ENCODE peak calls at places on chromosomes 13 and 19, in four cellular contexts. One of them, this sample, is unnamed.

GRCh38 chr13:105603283-105603682 is 932.2 kb downstream of the EFNB2 start:
- DNase-seq in K562: no peak
- DNase-seq in GM12878: no peak
- DNase-seq in HepG2: no peak
- DNase-seq in this sample: no peak

GRCh38 chr13:111872475-111873150 is 194.3 kb upstream of the SOX1 start:
- DNase-seq in K562: no peak
- DNase-seq in GM12878: no peak
- DNase-seq in HepG2: no peak
- DNase-seq in this sample: no peak

GRCh38 chr19:16208064-16208759 is 10.5 kb downstream of the AP1M1 start:
- DNase-seq in K562: no peak
- DNase-seq in GM12878: no peak
- DNase-seq in HepG2: no peak
- DNase-seq in this sample: peak

GRCh38 chr13:20142019-20142926 is 18.6 kb downstream of the GJA3 start:
- DNase-seq in HepG2: no peak
- DNase-seq in K562: no peak
- DNase-seq in GM12878: no peak
- DNase-seq in this sample: peak

GRCh38 chr19:38655148-38655824 is 7.8 kb downstream of the ACTN4 start:
- DNase-seq in HepG2: no peak
- DNase-seq in GM12878: no peak
- DNase-seq in K562: no peak
- DNase-seq in this sample: no peak

GRCh38 chr13:58919551-58919950 is 1244.2 kb downstream of the DIAPH3 start:
- DNase-seq in GM12878: no peak
- DNase-seq in HepG2: no peak
- DNase-seq in K562: no peak
- DNase-seq in this sample: no peak

GRCh38 chr19:39197808-39198207 is 1.0 kb downstream of the NCCRP1 start:
- DNase-seq in GM12878: no peak
- DNase-seq in K562: no peak
- DNase-seq in HepG2: no peak
- DNase-seq in this sample: peak

GRCh38 chr13:30355405-30355741 is 48.0 kb upstream of the KATNAL1 start:
- DNase-seq in K562: peak
- DNase-seq in GM12878: no peak
- DNase-seq in HepG2: peak
- DNase-seq in this sample: peak

GRCh38 chr13:111414341-111414740 is 93.9 kb downstream of the TEX29 start:
- DNase-seq in HepG2: no peak
- DNase-seq in K562: no peak
- DNase-seq in GM12878: no peak
- DNase-seq in this sample: no peak

GRCh38 chr19:37981785-37982475 is 74.9 kb downstream of the SIPA1L3 start:
- DNase-seq in K562: no peak
- DNase-seq in GM12878: no peak
- DNase-seq in HepG2: no peak
- DNase-seq in this sample: no peak

GRCh38 chr13:20136781-20137703 is 23.8 kb downstream of the GJA3 start:
- DNase-seq in HepG2: peak
- DNase-seq in K562: no peak
- DNase-seq in GM12878: no peak
- DNase-seq in this sample: peak

GRCh38 chr13:39783051-39783450 is 127.6 kb downstream of the COG6 start:
- DNase-seq in K562: no peak
- DNase-seq in HepG2: no peak
- DNase-seq in GM12878: no peak
- DNase-seq in this sample: no peak

GRCh38 chr19:16375936-16376185 is 51.2 kb downstream of the KLF2 start:
- DNase-seq in HepG2: no peak
- DNase-seq in K562: no peak
- DNase-seq in GM12878: no peak
- DNase-seq in this sample: no peak

GRCh38 chr13:51280379-51280940 is 58.3 kb downstream of the FAM124A start:
- DNase-seq in HepG2: no peak
- DNase-seq in K562: no peak
- DNase-seq in GM12878: no peak
- DNase-seq in this sample: no peak
- TF ChIP-seq SP1 in HepG2: no peak
- TF ChIP-seq SP1 in K562: no peak
- TF ChIP-seq SP1 in GM12878: no peak
- TF ChIP-seq SP1 in this sample: no peak

DNA sequence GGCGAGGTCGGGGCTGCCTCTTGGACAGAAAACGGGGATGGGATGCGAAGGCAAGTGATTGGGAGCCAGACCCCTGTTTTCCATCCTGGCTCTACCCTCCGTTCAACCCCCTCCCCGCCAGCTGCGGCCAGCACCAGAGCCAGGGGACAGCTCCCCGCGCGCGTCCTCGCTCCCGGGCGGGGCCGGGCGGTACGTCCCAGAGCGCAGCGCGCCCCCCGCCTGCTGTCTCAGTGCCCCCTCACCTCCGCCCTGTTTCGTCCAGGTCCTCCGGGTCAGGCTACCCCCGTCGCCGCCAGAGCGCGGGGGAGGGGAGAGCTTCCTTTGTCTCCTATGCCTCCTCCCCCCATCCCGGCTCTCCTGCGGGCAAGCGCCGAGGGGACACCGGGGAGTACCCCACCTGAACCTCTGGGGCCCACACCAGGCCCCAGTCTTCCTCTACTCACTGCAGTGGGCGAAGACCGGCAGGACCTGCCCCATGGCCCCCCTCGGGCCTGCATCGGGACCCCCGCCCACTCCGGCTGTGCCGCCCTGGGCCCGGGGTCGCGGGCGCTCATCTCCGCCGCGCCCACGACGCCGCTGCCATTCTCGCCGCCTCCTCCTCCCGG is 396 bp downstream of the RTN2 start:
- DNase-seq in HepG2: no peak
- DNase-seq in GM12878: no peak
- DNase-seq in K562: peak
- DNase-seq in this sample: peak
- TF ChIP-seq ESRRA in HepG2: peak
- TF ChIP-seq ESRRA in GM12878: no peak
- TF ChIP-seq ESRRA in K562: no peak
- TF ChIP-seq ESRRA in this sample: peak

DNA sequence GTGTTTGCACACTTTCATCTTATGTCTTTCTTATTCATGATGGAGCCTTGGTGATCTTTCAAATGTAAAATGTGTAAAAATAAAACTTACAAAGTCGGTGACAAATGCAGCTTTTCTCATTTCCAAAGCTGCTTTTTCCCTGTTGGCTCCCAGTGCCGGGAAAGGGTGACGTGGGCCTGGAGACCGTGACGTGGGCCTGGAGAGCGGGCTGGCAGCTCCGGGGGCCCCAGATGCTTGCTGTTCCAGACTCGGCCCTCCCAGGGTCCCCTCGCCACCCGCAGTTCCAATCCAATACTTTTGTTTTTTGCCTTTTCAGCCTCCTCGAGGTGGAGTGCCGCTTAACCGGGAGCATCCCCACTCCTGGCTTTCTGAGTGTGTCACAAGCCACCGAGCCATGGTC is 101.5 kb downstream of the KDM4B start:
- DNase-seq in GM12878: no peak
- DNase-seq in K562: no peak
- DNase-seq in HepG2: no peak
- DNase-seq in this sample: no peak
- TF ChIP-seq SP1 in GM12878: no peak
- TF ChIP-seq SP1 in K562: no peak
- TF ChIP-seq SP1 in HepG2: no peak
- TF ChIP-seq SP1 in this sample: no peak

GRCh38 chr19:29275266-29275665 is 62.3 kb upstream of the UQCRFS1 start:
- DNase-seq in HepG2: no peak
- DNase-seq in K562: no peak
- DNase-seq in GM12878: no peak
- DNase-seq in this sample: no peak

GRCh38 chr19:29271341-29271740 is 58.4 kb upstream of the UQCRFS1 start:
- DNase-seq in HepG2: no peak
- DNase-seq in GM12878: no peak
- DNase-seq in K562: no peak
- DNase-seq in this sample: no peak

GRCh38 chr19:29271911-29272310 is 59.0 kb upstream of the UQCRFS1 start:
- DNase-seq in HepG2: no peak
- DNase-seq in K562: no peak
- DNase-seq in GM12878: no peak
- DNase-seq in this sample: no peak

GRCh38 chr19:29269641-29270040 is 56.7 kb upstream of the UQCRFS1 start:
- DNase-seq in K562: no peak
- DNase-seq in GM12878: no peak
- DNase-seq in HepG2: no peak
- DNase-seq in this sample: no peak

DNA sequence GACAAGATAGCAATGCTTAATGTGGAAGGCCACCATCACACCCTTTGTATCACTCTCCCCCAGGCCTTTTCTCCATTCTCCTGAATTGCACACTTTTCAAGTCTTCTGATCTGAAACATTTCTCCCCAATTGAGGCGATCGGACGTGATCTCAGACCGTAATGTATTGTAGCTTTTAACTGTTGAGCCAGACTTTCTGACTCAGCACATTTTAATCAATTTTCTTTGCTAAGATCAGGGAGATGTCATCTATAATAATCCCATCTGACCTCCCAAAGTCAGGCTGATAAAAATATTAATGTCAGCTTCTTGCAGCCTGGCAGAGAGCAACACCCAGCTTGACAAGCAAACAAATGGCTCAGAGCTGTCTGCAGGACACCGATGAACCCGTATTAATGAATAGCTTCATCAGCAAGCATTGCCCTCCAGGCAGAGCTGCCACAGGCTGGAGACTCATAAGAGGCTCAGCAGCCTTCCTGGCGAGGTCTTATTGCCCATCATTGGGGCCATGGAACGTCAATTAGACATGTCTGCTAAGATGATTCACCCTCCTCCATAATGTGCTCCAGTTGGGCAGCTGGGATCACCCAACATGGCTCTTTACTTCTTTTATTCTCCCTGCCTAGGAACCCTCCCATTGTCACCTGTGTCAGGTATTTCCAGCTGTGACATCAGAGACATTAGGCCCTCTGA is 60.2 kb upstream of the UQCRFS1 start:
- DNase-seq in HepG2: no peak
- DNase-seq in GM12878: no peak
- DNase-seq in K562: no peak
- DNase-seq in this sample: no peak
- TF ChIP-seq ESRRA in HepG2: no peak
- TF ChIP-seq ESRRA in GM12878: no peak
- TF ChIP-seq ESRRA in K562: no peak
- TF ChIP-seq ESRRA in this sample: no peak

DNA sequence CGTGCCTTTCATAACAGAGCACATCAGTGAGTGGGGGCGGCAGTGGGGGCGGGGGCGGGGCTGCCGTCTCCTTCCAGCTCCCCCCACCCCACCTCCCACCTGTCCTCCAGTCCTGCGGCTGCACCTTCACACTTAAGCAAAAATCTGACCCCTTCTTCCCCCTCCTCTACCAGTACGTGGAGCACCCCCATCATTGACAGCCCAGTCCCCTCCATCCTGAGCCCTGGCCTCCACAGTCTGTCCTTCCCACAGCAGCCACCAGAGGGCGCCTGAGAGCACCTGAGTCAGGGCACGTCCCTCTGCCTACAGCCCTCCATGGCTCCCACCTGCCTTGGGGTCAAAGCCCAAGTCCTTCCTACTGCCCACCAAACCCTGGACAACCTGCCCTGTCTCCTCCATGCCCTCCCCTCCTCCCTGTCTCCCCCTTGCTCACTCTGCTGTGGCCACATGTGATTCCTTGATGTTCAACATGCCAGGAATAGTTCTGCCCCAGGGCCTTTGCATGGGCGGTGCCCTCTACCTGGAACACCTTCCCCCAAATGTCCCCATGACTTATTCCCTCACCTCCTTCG is 4.0 kb downstream of the EBI3 start:
- DNase-seq in GM12878: no peak
- DNase-seq in HepG2: peak
- DNase-seq in K562: peak
- DNase-seq in this sample: peak
- TF ChIP-seq SP1 in GM12878: no peak
- TF ChIP-seq SP1 in HepG2: no peak
- TF ChIP-seq SP1 in K562: peak
- TF ChIP-seq SP1 in this sample: peak

GRCh38 chr19:58095328-58095727 is 2.7 kb downstream of the ZSCAN18 start:
- DNase-seq in K562: no peak
- DNase-seq in HepG2: no peak
- DNase-seq in GM12878: no peak
- DNase-seq in this sample: no peak
- TF ChIP-seq ESRRA in K562: no peak
- TF ChIP-seq ESRRA in HepG2: no peak
- TF ChIP-seq ESRRA in GM12878: no peak
- TF ChIP-seq ESRRA in this sample: no peak

DNA sequence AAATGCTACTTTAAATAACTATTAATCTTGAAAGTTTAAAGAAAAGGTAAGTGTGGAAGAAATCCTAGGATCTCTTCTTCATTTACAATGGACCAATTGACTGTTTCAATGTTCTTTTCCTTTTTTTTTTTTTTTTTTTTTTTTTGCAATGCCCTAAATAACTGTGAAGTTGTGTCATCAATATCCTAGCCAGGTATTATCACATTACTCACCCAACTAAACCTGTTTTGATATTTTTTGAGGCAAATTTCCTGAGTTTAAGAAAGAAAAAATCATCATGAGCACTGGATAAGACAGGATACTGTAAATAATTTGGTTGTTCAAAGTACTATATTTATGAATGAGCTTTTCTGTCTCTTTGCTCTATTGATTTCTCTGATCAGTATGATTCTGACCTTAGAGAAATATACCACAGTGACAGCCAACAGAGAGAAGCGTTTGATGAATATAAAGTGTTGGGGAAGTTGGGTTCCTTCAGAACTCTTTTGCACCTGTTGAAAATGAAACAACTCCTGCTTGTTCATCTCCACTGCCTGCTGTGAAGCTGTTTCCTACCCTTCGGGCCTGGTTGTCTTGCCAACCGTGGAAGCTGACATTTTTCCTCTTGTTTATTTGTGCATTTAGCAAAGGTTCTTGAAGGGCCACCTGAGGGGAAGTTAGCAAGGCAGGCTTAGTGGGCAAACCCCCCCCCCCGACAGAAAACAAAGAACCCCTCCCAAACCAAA is 1220.5 kb upstream of the SLC10A2 start:
- DNase-seq in GM12878: no peak
- DNase-seq in K562: no peak
- DNase-seq in HepG2: no peak
- DNase-seq in this sample: peak
- TF ChIP-seq SP1 in GM12878: no peak
- TF ChIP-seq SP1 in K562: no peak
- TF ChIP-seq SP1 in HepG2: no peak
- TF ChIP-seq SP1 in this sample: no peak

This sample was measured in WTC11.